ENCODE peak calls at places on chromosomes 13 and 19, in six cellular contexts. S, Z, G, O, A and D are unnamed samples.

GRCh38 chr13:71613347-71613746 is 253.7 kb downstream of the DACH1 start:
- DNase-seq in A (peak; percentile 32), S (no peak), G (no peak), O (no peak), Z (no peak), D (peak; percentile 60)

GRCh38 chr13:109331898-109332297 is 454.5 kb downstream of the IRS2 start:
- DNase-seq in Z (no peak), A (no peak), S (no peak), O (no peak), G (no peak), D (no peak)

GRCh38 chr19:44738603-44739585 is 9.6 kb upstream of the BCL3 start:
- DNase-seq in G (no peak), S (peak; percentile 89), A (no peak), Z (no peak), O (peak; percentile 62), D (no peak)

GRCh38 chr13:100951031-100951430 is 276.4 kb upstream of the TMTC4 start:
- DNase-seq in A (no peak), Z (no peak), O (no peak), G (no peak), S (no peak), D (no peak)

GRCh38 chr13:55155046-55155445 is 1985.7 kb upstream of the PRR20A start:
- DNase-seq in G (no peak), Z (no peak), S (no peak), A (no peak), O (no peak), D (no peak)

GRCh38 chr19:1340681-1341469 is 42.8 kb upstream of the NDUFS7 start:
- DNase-seq in Z (no peak), S (no peak), G (no peak), O (no peak), A (no peak), D (no peak)

GRCh38 chr13:20375871-20376270 is 143.8 kb upstream of the GJB6 start:
- DNase-seq in O (no peak), Z (no peak), A (no peak), S (no peak), G (no peak), D (no peak)

GRCh38 chr19:30791116-30791515 is 418.9 kb downstream of the ZNF536 start:
- DNase-seq in Z (no peak), G (no peak), A (no peak), O (no peak), S (no peak), D (no peak)

GRCh38 chr19:53597023-53597422 is 34.8 kb upstream of the DPRX start:
- DNase-seq in G (no peak), O (peak; percentile 63), Z (no peak), S (no peak), A (no peak), D (no peak)

GRCh38 chr19:16168465-16169081 is 4.8 kb downstream of the CIB3 start:
- DNase-seq in S (no peak), G (peak; percentile 36), A (no peak), O (no peak), Z (no peak), D (peak; percentile 92)

GRCh38 chr13:44667950-44668349 is 91.8 kb upstream of the TSC22D1 start:
- DNase-seq in Z (no peak), G (no peak), O (no peak), S (no peak), A (peak; percentile 44), D (no peak)

GRCh38 chr13:106496072-106496997 is 39.1 kb downstream of the EFNB2 start:
- DNase-seq in G (no peak), O (no peak), S (no peak), Z (no peak), A (peak; percentile 99), D (no peak)

GRCh38 chr13:29005035-29005434 is 184.9 kb downstream of the MTUS2 start:
- DNase-seq in Z (no peak), A (no peak), S (no peak), O (no peak), G (no peak), D (no peak)

GRCh38 chr13:44300895-44301638 is 72.6 kb upstream of the SERP2 start:
- DNase-seq in Z (peak; percentile 56), S (peak; percentile 61), O (no peak), G (no peak), A (peak; percentile 74), D (peak; percentile 81)

GRCh38 chr13:95357875-95358274 is 56.6 kb upstream of the ABCC4 start:
- DNase-seq in Z (no peak), S (no peak), A (no peak), O (no peak), G (no peak), D (no peak)

GRCh38 chr19:56660381-56661105 is 11.0 kb downstream of the ZNF835 start:
- DNase-seq in G (peak; percentile 14), Z (no peak), S (no peak), A (no peak), O (no peak), D (no peak)

GRCh38 chr13:35016362-35017148 is 74.5 kb downstream of the NBEA start:
- DNase-seq in A (no peak), S (no peak), O (no peak), G (no peak), Z (no peak), D (no peak)

GRCh38 chr19:1206733-1207301 is 1.2 kb downstream of the STK11 start:
- DNase-seq in Z (no peak), A (no peak), O (no peak), S (no peak), G (no peak), D (peak; percentile 64)

GRCh38 chr13:94251801-94252200 is 227.7 kb downstream of the DCT start:
- DNase-seq in A (no peak), O (no peak), S (no peak), G (no peak), Z (no peak), D (no peak)

GRCh38 chr19:45973564-45974338 is at the start of gene NOVA2:
- DNase-seq in Z (peak; percentile 19), G (peak; percentile 99), A (peak; percentile 95), O (no peak), S (peak; percentile 97), D (peak; percentile 59)

GRCh38 chr13:101127741-101128353 is 288.5 kb downstream of the NALCN start:
- DNase-seq in O (peak; percentile 33), Z (no peak), S (peak; percentile 19), A (peak; percentile 66), G (peak; percentile 20), D (peak; percentile 48)

GRCh38 chr13:113342820-113343691 is 20.9 kb downstream of the GRTP1 start:
- DNase-seq in Z (no peak), G (no peak), O (no peak), S (no peak), A (no peak), D (no peak)

GRCh38 chr13:36130542-36131214 is 504 bp downstream of the DCLK1 start:
- DNase-seq in G (no peak), Z (no peak), A (no peak), S (no peak), O (no peak), D (no peak)

GRCh38 chr19:7619671-7620441 is 9.5 kb downstream of the XAB2 start:
- DNase-seq in A (no peak), S (no peak), Z (no peak), G (no peak), O (no peak), D (no peak)

GRCh38 chr13:104008571-104009435 is 942.6 kb upstream of the SLC10A2 start:
- DNase-seq in S (no peak), O (no peak), A (peak; percentile 92), G (no peak), Z (no peak), D (no peak)

GRCh38 chr13:106610511-106610910 is 42.6 kb upstream of the ARGLU1 start:
- DNase-seq in O (no peak), S (no peak), G (no peak), A (no peak), Z (no peak), D (no peak)

DNA sequence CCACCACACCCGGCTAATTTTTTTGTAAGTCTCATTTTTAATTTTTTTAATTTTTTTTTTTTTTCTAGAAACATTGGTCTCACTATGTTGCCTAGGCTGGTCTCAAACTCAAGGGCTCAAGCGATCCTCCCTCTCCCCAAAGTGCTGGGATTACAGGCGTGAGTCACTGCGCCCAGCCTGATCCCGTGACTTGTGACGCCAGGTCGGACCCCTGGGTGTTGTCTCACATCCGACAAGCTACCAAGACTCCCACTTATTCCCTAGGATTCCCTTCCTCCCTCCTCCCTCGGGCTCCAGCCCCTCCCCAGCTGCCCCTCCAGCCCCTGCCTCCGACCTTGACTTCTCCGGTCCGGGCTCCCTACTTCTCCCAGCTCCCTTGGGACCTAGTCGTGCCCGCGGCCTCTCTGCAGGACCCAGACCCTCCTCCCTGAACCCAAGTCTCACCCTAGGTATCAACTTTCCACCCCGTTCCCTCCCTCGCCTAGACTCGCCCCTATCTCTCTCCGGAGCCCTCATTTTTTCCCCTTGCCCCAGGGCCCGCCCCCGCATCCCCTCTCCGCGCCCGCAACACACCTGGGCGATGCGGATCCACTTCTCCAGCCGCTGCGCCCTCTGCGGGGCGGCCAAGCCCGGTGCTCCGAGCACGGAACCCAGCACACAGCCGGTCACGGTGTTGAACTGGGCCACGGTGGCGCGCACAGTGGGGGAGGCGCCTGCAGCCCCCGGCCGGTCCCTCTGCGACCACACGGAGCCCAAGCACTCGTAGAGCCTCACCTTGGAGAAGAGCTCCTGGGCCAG is 13.1 kb downstream of the RGL3 start:
- DNase-seq in A (no peak), Z (no peak), O (no peak), G (no peak), S (no peak), D (no peak)
- TF ChIP-seq MYC in A (no peak), Z (no peak), O (no peak), G (no peak), S (no peak), D (no peak)

GRCh38 chr13:42049454-42049780 is 969 bp downstream of the DGKH start:
- DNase-seq in S (no peak), A (no peak), Z (peak; percentile 8), G (no peak), O (no peak), D (no peak)

GRCh38 chr13:42048323-42048624 is 174 bp upstream of the DGKH start:
- DNase-seq in Z (no peak), A (no peak), G (no peak), S (no peak), O (no peak), D (no peak)

GRCh38 chr13:42046448-42046847 is 2.0 kb upstream of the DGKH start:
- DNase-seq in A (no peak), O (no peak), Z (no peak), S (no peak), G (no peak), D (no peak)

GRCh38 chr13:42048625-42049453 is at the start of gene DGKH:
- DNase-seq in Z (no peak), S (peak; percentile 61), A (peak; percentile 71), G (peak; percentile 87), O (no peak), D (peak; percentile 70)

GRCh38 chr13:42047561-42048322 is 706 bp upstream of the DGKH start:
- DNase-seq in A (peak; percentile 63), O (no peak), S (peak; percentile 40), G (peak; percentile 37), Z (peak; percentile 8), D (peak; percentile 39)
- TF ChIP-seq POLR2A in A (peak; percentile 60), O (no peak), S (peak; percentile 26), G (no peak), Z (peak; percentile 65), D (no peak)

GRCh38 chr13:51249767-51250741 is 27.9 kb downstream of the FAM124A start:
- DNase-seq in S (peak; percentile 52), O (peak; percentile 13), Z (no peak), A (peak; percentile 10), G (peak; percentile 32), D (peak; percentile 35)
- TF ChIP-seq MAX in S (no peak), O (no peak), Z (no peak), A (peak; percentile 23), G (no peak), D (peak; percentile 78)

GRCh38 chr19:10112037-10112751 is 701 bp downstream of the P2RY11 start:
- DNase-seq in S (no peak), A (no peak), O (no peak), Z (no peak), G (peak; percentile 13), D (peak; percentile 94)
- TF ChIP-seq MYC in S (no peak), A (no peak), O (no peak), Z (no peak), G (no peak), D (peak; percentile 29)